ENCODE peak calls at places on chromosomes 3 and 15, in four cellular contexts. One of them, this sample, is unnamed.

GRCh38 chr3:99487894-99488293 is 150.5 kb upstream of the COL8A1 start:
- DNase-seq in HCT116: no peak
- DNase-seq in Peyer's patch: no peak
- DNase-seq in A549: no peak
- DNase-seq in this sample: no peak

GRCh38 chr3:69116897-69117296 is 5.5 kb downstream of the LMOD3 start:
- DNase-seq in Peyer's patch: no peak
- DNase-seq in HCT116: peak
- DNase-seq in A549: no peak
- DNase-seq in this sample: no peak

GRCh38 chr3:13278783-13279531 is 141.2 kb downstream of the NUP210 start:
- DNase-seq in A549: no peak
- DNase-seq in Peyer's patch: no peak
- DNase-seq in HCT116: no peak
- DNase-seq in this sample: no peak

GRCh38 chr15:91278956-91279355 is 178.9 kb downstream of the SV2B start:
- DNase-seq in HCT116: no peak
- DNase-seq in A549: no peak
- DNase-seq in Peyer's patch: no peak
- DNase-seq in this sample: no peak

GRCh38 chr3:99502871-99503270 is 135.5 kb upstream of the COL8A1 start:
- DNase-seq in Peyer's patch: no peak
- DNase-seq in A549: no peak
- DNase-seq in HCT116: no peak
- DNase-seq in this sample: no peak

GRCh38 chr15:65303687-65304392 is 637 bp upstream of the RNU5B-1 start:
- DNase-seq in HCT116: peak
- DNase-seq in Peyer's patch: peak
- DNase-seq in A549: peak
- DNase-seq in this sample: peak

GRCh38 chr3:42803800-42804112 is 534 bp downstream of the HIGD1A start:
- DNase-seq in A549: peak
- DNase-seq in Peyer's patch: peak
- DNase-seq in HCT116: no peak
- DNase-seq in this sample: peak

GRCh38 chr3:197031315-197032285 is 2.0 kb upstream of the MELTF start:
- DNase-seq in Peyer's patch: peak
- DNase-seq in HCT116: peak
- DNase-seq in A549: peak
- DNase-seq in this sample: peak

GRCh38 chr3:50297384-50297775 is 1.8 kb downstream of the HYAL3 start:
- DNase-seq in Peyer's patch: peak
- DNase-seq in HCT116: no peak
- DNase-seq in A549: no peak
- DNase-seq in this sample: no peak

GRCh38 chr15:58469432-58470353 is 37.9 kb downstream of the LIPC start:
- DNase-seq in HCT116: peak
- DNase-seq in Peyer's patch: no peak
- DNase-seq in A549: peak
- DNase-seq in this sample: no peak

GRCh38 chr15:43274136-43274535 is 7.4 kb upstream of the TGM5 start:
- DNase-seq in Peyer's patch: no peak
- DNase-seq in A549: no peak
- DNase-seq in HCT116: no peak
- DNase-seq in this sample: no peak

GRCh38 chr3:27666708-27667107 is 55.4 kb downstream of the EOMES start:
- DNase-seq in Peyer's patch: peak
- DNase-seq in HCT116: no peak
- DNase-seq in A549: peak
- DNase-seq in this sample: peak

GRCh38 chr3:128178782-128179473 is 25.6 kb downstream of the EEFSEC start:
- DNase-seq in A549: no peak
- DNase-seq in Peyer's patch: no peak
- DNase-seq in HCT116: no peak
- DNase-seq in this sample: no peak

GRCh38 chr3:185457376-185457775 is 41.5 kb downstream of the TMEM41A start:
- DNase-seq in A549: no peak
- DNase-seq in HCT116: no peak
- DNase-seq in Peyer's patch: no peak
- DNase-seq in this sample: no peak

GRCh38 chr3:126101521-126101982 is 17.6 kb upstream of the SLC41A3 start:
- DNase-seq in HCT116: no peak
- DNase-seq in A549: no peak
- DNase-seq in Peyer's patch: no peak
- DNase-seq in this sample: no peak

GRCh38 chr3:147756478-147756877 is 347.3 kb downstream of the ZIC1 start:
- DNase-seq in A549: no peak
- DNase-seq in HCT116: no peak
- DNase-seq in Peyer's patch: no peak
- DNase-seq in this sample: no peak

GRCh38 chr3:99845335-99845734 is 27.7 kb downstream of the CMSS1 start:
- DNase-seq in HCT116: no peak
- DNase-seq in A549: no peak
- DNase-seq in Peyer's patch: no peak
- DNase-seq in this sample: no peak

GRCh38 chr3:172135766-172136729 is 96.7 kb downstream of the FNDC3B start:
- DNase-seq in HCT116: no peak
- DNase-seq in A549: peak
- DNase-seq in Peyer's patch: no peak
- DNase-seq in this sample: no peak

DNA sequence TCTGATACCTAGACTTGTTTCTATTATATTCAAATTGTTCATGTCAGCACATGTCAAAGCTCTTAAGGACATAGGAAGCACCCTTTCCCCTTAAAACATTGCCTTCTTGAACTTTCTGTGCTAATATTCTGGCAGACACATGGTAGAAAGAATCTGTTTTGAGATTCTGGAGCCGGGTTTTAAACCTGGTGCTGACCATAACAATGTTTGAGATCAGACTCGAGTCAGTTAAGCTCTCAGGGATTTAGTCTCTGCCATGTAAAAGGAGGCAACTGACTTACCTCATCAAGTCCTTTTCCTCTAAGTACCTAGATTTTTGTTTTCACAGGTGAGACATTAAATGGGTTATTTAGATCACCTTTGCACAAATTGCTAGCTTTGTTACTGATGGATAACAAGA is 38.9 kb downstream of the RBMS3 start:
- DNase-seq in Peyer's patch: no peak
- DNase-seq in A549: no peak
- DNase-seq in HCT116: no peak
- DNase-seq in this sample: no peak
- TF ChIP-seq POLR2A in Peyer's patch: no peak
- TF ChIP-seq POLR2A in A549: no peak
- TF ChIP-seq POLR2A in HCT116: no peak
- TF ChIP-seq POLR2A in this sample: no peak

DNA sequence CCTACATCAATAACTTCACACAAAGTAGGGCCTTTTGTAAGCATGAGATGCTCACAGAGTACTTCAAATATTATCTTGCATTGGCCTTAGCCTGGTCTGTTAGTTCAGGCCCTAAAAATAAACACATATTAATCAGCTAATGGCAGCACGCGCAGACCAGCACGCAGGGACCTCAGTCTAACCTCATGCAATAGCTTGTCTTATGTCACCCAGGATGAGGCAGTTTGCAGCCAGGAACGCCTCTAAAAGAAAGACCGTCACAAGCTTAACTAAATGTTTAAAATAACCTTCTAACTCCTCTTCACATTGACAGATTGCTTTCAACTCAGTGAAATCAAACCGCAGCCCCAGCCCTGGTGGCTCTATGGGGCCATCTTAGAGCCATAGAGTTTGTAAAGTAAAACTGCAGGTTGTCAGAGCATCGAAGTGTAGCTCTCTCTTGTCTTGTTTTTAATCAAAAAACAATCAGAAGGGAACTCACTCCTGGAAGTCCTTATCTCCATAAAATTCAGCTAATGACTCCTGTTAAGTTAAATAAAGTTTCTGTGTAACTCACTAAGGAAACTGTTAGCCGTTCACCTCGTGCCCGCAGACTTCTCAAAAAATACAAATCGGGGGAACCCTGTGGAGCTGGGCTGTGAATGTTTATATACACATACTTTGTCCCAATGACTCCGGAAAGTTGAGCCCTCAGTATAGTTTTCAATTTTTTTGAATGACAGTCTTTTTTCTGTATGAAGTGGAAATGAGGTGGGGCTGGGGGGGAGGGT is 212.6 kb downstream of the CDIN1 start:
- DNase-seq in HCT116: no peak
- DNase-seq in Peyer's patch: no peak
- DNase-seq in A549: no peak
- DNase-seq in this sample: no peak
- H3K27ac ChIP-seq in HCT116: no peak
- H3K27ac ChIP-seq in Peyer's patch: no peak
- H3K27ac ChIP-seq in A549: no peak
- H3K27ac ChIP-seq in this sample: no peak

GRCh38 chr3:113746955-113747718 is at the start of gene ATP6V1A:
- DNase-seq in HCT116: no peak
- DNase-seq in A549: peak
- DNase-seq in Peyer's patch: peak
- DNase-seq in this sample: peak
- TF ChIP-seq POLR2A in HCT116: no peak
- TF ChIP-seq POLR2A in A549: no peak
- TF ChIP-seq POLR2A in Peyer's patch: peak
- TF ChIP-seq POLR2A in this sample: no peak

GRCh38 chr15:56240390-56240789 is 3.3 kb downstream of the RFX7 start:
- DNase-seq in HCT116: no peak
- DNase-seq in Peyer's patch: no peak
- DNase-seq in A549: no peak
- DNase-seq in this sample: no peak
- H3K27ac ChIP-seq in HCT116: no peak
- H3K27ac ChIP-seq in Peyer's patch: no peak
- H3K27ac ChIP-seq in A549: peak
- H3K27ac ChIP-seq in this sample: no peak

This sample was measured in testis.